ENCODE peak calls at places on chromosomes 7 and 10, in ten cellular contexts. J is KBM-7; K is stimulated activated CD8-positive, alpha-beta memory T cell treated with anti-CD3 and anti-CD28 coated beads, Interleukin-2, amount 100 ng/mL, for 48 hours; A is Kasumi-1; P is renal cortical epithelial cell; S is kidney tubule cell; N is brain pericyte; X is mesothelial cell of epicardium; O is astrocyte of the cerebellum; I is left ventricle myocardium superior. G is an unnamed sample.

GRCh38 chr10:117364121-117364960 is 10.9 kb downstream of the PDZD8 start:
- DNase-seq in J (no peak), K (no peak), A (no peak), P (peak), S (peak), N (no peak), X (no peak), O (no peak), I (no peak), G (no peak)

GRCh38 chr7:45687185-45687560 is 113.0 kb downstream of the ADCY1 start:
- DNase-seq in J (no peak), K (no peak), A (no peak), P (no peak), S (no peak), N (no peak), X (no peak), O (no peak), I (no peak), G (no peak)

GRCh38 chr7:96414931-96415292 is 93.0 kb upstream of the SLC25A13 start:
- DNase-seq in J (peak), K (no peak), A (peak), P (peak), S (peak), N (no peak), X (no peak), O (no peak), I (no peak), G (no peak)

GRCh38 chr10:51224610-51225230 is 150.4 kb downstream of the PRKG1 start:
- DNase-seq in J (no peak), K (no peak), A (no peak), P (no peak), S (no peak), N (peak), X (no peak), O (no peak), I (no peak), G (no peak)

GRCh38 chr10:84076047-84076388 is 63.3 kb upstream of the GHITM start:
- DNase-seq in J (no peak), K (no peak), A (no peak), P (peak), S (peak), N (no peak), X (no peak), O (peak), I (no peak), G (no peak)

GRCh38 chr7:251446-252175 is 38.4 kb upstream of the FOXL3 start:
- DNase-seq in J (no peak), K (no peak), A (no peak), P (no peak), S (no peak), N (no peak), X (no peak), O (no peak), I (no peak), G (no peak)

GRCh38 chr10:122307669-122308486 is 36.8 kb downstream of the BTBD16 start:
- DNase-seq in J (no peak), K (no peak), A (no peak), P (peak), S (peak), N (peak), X (no peak), O (peak), I (peak), G (no peak)

GRCh38 chr10:31678573-31679122 is 250.0 kb downstream of the ARHGAP12 start:
- DNase-seq in J (no peak), K (no peak), A (no peak), P (no peak), S (peak), N (no peak), X (no peak), O (no peak), I (no peak), G (no peak)

GRCh38 chr10:9038146-9038714 is 983.7 kb downstream of the GATA3 start:
- DNase-seq in J (no peak), K (no peak), A (no peak), P (no peak), S (no peak), N (no peak), X (no peak), O (no peak), I (no peak), G (no peak)

GRCh38 chr7:24395512-24395911 is 111.5 kb downstream of the NPY start:
- DNase-seq in J (no peak), K (no peak), A (no peak), P (no peak), S (no peak), N (no peak), X (no peak), O (no peak), I (no peak), G (no peak)

GRCh38 chr10:46555713-46556514 is 544 bp downstream of the GPRIN2 start:
- DNase-seq in J (no peak), K (no peak), A (no peak), P (no peak), S (peak), N (no peak), X (peak), O (no peak), I (peak), G (no peak)

G was measured in GM12892.